ENCODE peak calls at places on chromosomes 13 and 19, in ten cellular contexts. Q, J, O, R, A, N, S, V, W and Z are unnamed samples.

GRCh38 chr19:10339380-10339960 is at the start of gene ICAM3:
- DNase-seq in N (no peak), R (no peak), W (peak; percentile 37), S (no peak), V (no peak), O (peak; percentile 75), Q (no peak), A (no peak), J (peak; percentile 79), Z (peak; percentile 77)

GRCh38 chr19:1400281-1401137 is 833 bp downstream of the GAMT start:
- DNase-seq in J (peak; percentile 49), Q (no peak), W (no peak), N (peak; percentile 81), R (no peak), A (peak; percentile 23), O (no peak), S (peak; percentile 29), V (peak; percentile 53), Z (no peak)

GRCh38 chr13:109881347-109881725 is 95.0 kb upstream of the IRS2 start:
- DNase-seq in V (no peak), R (no peak), N (no peak), S (no peak), J (no peak), A (no peak), Q (no peak), W (no peak), O (no peak), Z (no peak)

GRCh38 chr13:79781829-79782540 is 301.0 kb downstream of the NDFIP2 start:
- DNase-seq in Q (no peak), S (no peak), J (no peak), R (no peak), V (peak; percentile 62), O (no peak), W (no peak), N (no peak), A (no peak), Z (no peak)

GRCh38 chr13:73754241-73754640 is 380.0 kb downstream of the KLF12 start:
- DNase-seq in V (no peak), W (no peak), A (no peak), S (no peak), N (no peak), J (no peak), Q (no peak), R (no peak), O (no peak), Z (no peak)

GRCh38 chr13:40631605-40632004 is 34.8 kb downstream of the FOXO1 start:
- DNase-seq in V (no peak), S (no peak), N (no peak), W (no peak), O (no peak), A (no peak), Q (no peak), R (no peak), J (no peak), Z (no peak)

GRCh38 chr13:94329277-94329676 is 150.2 kb downstream of the DCT start:
- DNase-seq in R (no peak), W (no peak), Q (no peak), S (no peak), O (no peak), V (peak; percentile 62), N (peak; percentile 43), A (peak; percentile 76), J (no peak), Z (no peak)

GRCh38 chr13:74062933-74063332 is 71.3 kb downstream of the KLF12 start:
- DNase-seq in N (peak; percentile 72), Q (no peak), O (peak; percentile 32), V (peak; percentile 53), A (peak; percentile 74), J (peak; percentile 39), S (peak; percentile 3), R (no peak), W (no peak), Z (no peak)

GRCh38 chr19:46124638-46125115 is at the start of gene IGFL3:
- DNase-seq in W (no peak), Q (no peak), N (no peak), O (no peak), V (peak; percentile 48), S (no peak), A (no peak), R (no peak), J (no peak), Z (no peak)

GRCh38 chr13:94640676-94641075 is 39.0 kb downstream of the GPR180 start:
- DNase-seq in J (no peak), Q (no peak), A (peak; percentile 4), O (no peak), W (no peak), R (no peak), V (peak; percentile 41), S (no peak), N (no peak), Z (no peak)

GRCh38 chr13:51501592-51502205 is 48.9 kb upstream of the INTS6 start:
- DNase-seq in W (no peak), N (no peak), R (no peak), O (no peak), S (no peak), Q (no peak), A (peak; percentile 43), V (peak; percentile 88), J (peak; percentile 11), Z (no peak)